ENCODE peak calls at places on chromosomes 4 and X, in eight cellular contexts. One of them, this sample, is unnamed.

GRCh38 chrX:44020693-44021092 is 47.5 kb upstream of the NDP start:
- DNase-seq in activated CD4-positive, alpha-beta T cell treated with anti-CD3 and anti-CD28 coated beads, Interleukin-2, amount 10 ng/mL, durations not matched to agents 7 days and 5 days: no peak
- DNase-seq in WERI-Rb-1: no peak
- DNase-seq in astrocyte of the cerebellum: no peak
- DNase-seq in cardiac fibroblast: no peak
- DNase-seq in lung microvascular endothelial cell: no peak
- DNase-seq in activated T-cell treated with anti-CD3 and anti-CD28 coated beads for 1 hour: no peak
- DNase-seq in left colon: no peak
- DNase-seq in this sample: no peak

GRCh38 chr4:122665148-122665547 is 44.3 kb upstream of the IL21 start:
- DNase-seq in activated CD4-positive, alpha-beta T cell treated with anti-CD3 and anti-CD28 coated beads, Interleukin-2, amount 10 ng/mL, durations not matched to agents 7 days and 5 days: no peak
- DNase-seq in WERI-Rb-1: no peak
- DNase-seq in astrocyte of the cerebellum: no peak
- DNase-seq in cardiac fibroblast: peak
- DNase-seq in lung microvascular endothelial cell: no peak
- DNase-seq in activated T-cell treated with anti-CD3 and anti-CD28 coated beads for 1 hour: no peak
- DNase-seq in left colon: no peak
- DNase-seq in this sample: no peak

GRCh38 chrX:130994671-130995070 is 63.5 kb upstream of the ARHGAP36 start:
- DNase-seq in activated CD4-positive, alpha-beta T cell treated with anti-CD3 and anti-CD28 coated beads, Interleukin-2, amount 10 ng/mL, durations not matched to agents 7 days and 5 days: peak
- DNase-seq in WERI-Rb-1: peak
- DNase-seq in astrocyte of the cerebellum: no peak
- DNase-seq in cardiac fibroblast: peak
- DNase-seq in lung microvascular endothelial cell: peak
- DNase-seq in activated T-cell treated with anti-CD3 and anti-CD28 coated beads for 1 hour: no peak
- DNase-seq in left colon: peak
- DNase-seq in this sample: no peak

GRCh38 chr4:138267835-138268234 is 25.7 kb upstream of the SLC7A11 start:
- DNase-seq in activated CD4-positive, alpha-beta T cell treated with anti-CD3 and anti-CD28 coated beads, Interleukin-2, amount 10 ng/mL, durations not matched to agents 7 days and 5 days: no peak
- DNase-seq in WERI-Rb-1: no peak
- DNase-seq in astrocyte of the cerebellum: no peak
- DNase-seq in cardiac fibroblast: no peak
- DNase-seq in lung microvascular endothelial cell: no peak
- DNase-seq in activated T-cell treated with anti-CD3 and anti-CD28 coated beads for 1 hour: no peak
- DNase-seq in left colon: no peak
- DNase-seq in this sample: no peak

GRCh38 chr4:81565137-81565870 is 93.6 kb upstream of the RASGEF1B start:
- DNase-seq in activated CD4-positive, alpha-beta T cell treated with anti-CD3 and anti-CD28 coated beads, Interleukin-2, amount 10 ng/mL, durations not matched to agents 7 days and 5 days: no peak
- DNase-seq in WERI-Rb-1: no peak
- DNase-seq in astrocyte of the cerebellum: no peak
- DNase-seq in cardiac fibroblast: peak
- DNase-seq in lung microvascular endothelial cell: no peak
- DNase-seq in activated T-cell treated with anti-CD3 and anti-CD28 coated beads for 1 hour: no peak
- DNase-seq in left colon: peak
- DNase-seq in this sample: no peak

GRCh38 chr4:4866124-4866832 is 6.8 kb downstream of the MSX1 start:
- DNase-seq in activated CD4-positive, alpha-beta T cell treated with anti-CD3 and anti-CD28 coated beads, Interleukin-2, amount 10 ng/mL, durations not matched to agents 7 days and 5 days: no peak
- DNase-seq in WERI-Rb-1: peak
- DNase-seq in astrocyte of the cerebellum: no peak
- DNase-seq in cardiac fibroblast: no peak
- DNase-seq in lung microvascular endothelial cell: no peak
- DNase-seq in activated T-cell treated with anti-CD3 and anti-CD28 coated beads for 1 hour: no peak
- DNase-seq in left colon: no peak
- DNase-seq in this sample: no peak

GRCh38 chrX:19595036-19595435 is 79.7 kb upstream of the MAP3K15 start:
- DNase-seq in activated CD4-positive, alpha-beta T cell treated with anti-CD3 and anti-CD28 coated beads, Interleukin-2, amount 10 ng/mL, durations not matched to agents 7 days and 5 days: no peak
- DNase-seq in WERI-Rb-1: no peak
- DNase-seq in astrocyte of the cerebellum: no peak
- DNase-seq in cardiac fibroblast: peak
- DNase-seq in lung microvascular endothelial cell: no peak
- DNase-seq in activated T-cell treated with anti-CD3 and anti-CD28 coated beads for 1 hour: no peak
- DNase-seq in left colon: no peak
- DNase-seq in this sample: no peak

GRCh38 chr4:79848329-79848728 is 224.7 kb downstream of the ANTXR2 start:
- DNase-seq in activated CD4-positive, alpha-beta T cell treated with anti-CD3 and anti-CD28 coated beads, Interleukin-2, amount 10 ng/mL, durations not matched to agents 7 days and 5 days: no peak
- DNase-seq in WERI-Rb-1: no peak
- DNase-seq in astrocyte of the cerebellum: no peak
- DNase-seq in cardiac fibroblast: no peak
- DNase-seq in lung microvascular endothelial cell: no peak
- DNase-seq in activated T-cell treated with anti-CD3 and anti-CD28 coated beads for 1 hour: no peak
- DNase-seq in left colon: no peak
- DNase-seq in this sample: no peak

GRCh38 chr4:169050308-169050707 is 40.3 kb upstream of the CBR4 start:
- DNase-seq in activated CD4-positive, alpha-beta T cell treated with anti-CD3 and anti-CD28 coated beads, Interleukin-2, amount 10 ng/mL, durations not matched to agents 7 days and 5 days: no peak
- DNase-seq in WERI-Rb-1: no peak
- DNase-seq in astrocyte of the cerebellum: no peak
- DNase-seq in cardiac fibroblast: peak
- DNase-seq in lung microvascular endothelial cell: peak
- DNase-seq in activated T-cell treated with anti-CD3 and anti-CD28 coated beads for 1 hour: no peak
- DNase-seq in left colon: no peak
- DNase-seq in this sample: no peak

GRCh38 chr4:110950721-110951120 is 327.8 kb upstream of the PITX2 start:
- DNase-seq in activated CD4-positive, alpha-beta T cell treated with anti-CD3 and anti-CD28 coated beads, Interleukin-2, amount 10 ng/mL, durations not matched to agents 7 days and 5 days: no peak
- DNase-seq in WERI-Rb-1: no peak
- DNase-seq in astrocyte of the cerebellum: no peak
- DNase-seq in cardiac fibroblast: no peak
- DNase-seq in lung microvascular endothelial cell: no peak
- DNase-seq in activated T-cell treated with anti-CD3 and anti-CD28 coated beads for 1 hour: no peak
- DNase-seq in left colon: no peak
- DNase-seq in this sample: no peak

GRCh38 chr4:183390374-183390773 is 54.1 kb upstream of the CDKN2AIP start:
- DNase-seq in activated CD4-positive, alpha-beta T cell treated with anti-CD3 and anti-CD28 coated beads, Interleukin-2, amount 10 ng/mL, durations not matched to agents 7 days and 5 days: no peak
- DNase-seq in WERI-Rb-1: no peak
- DNase-seq in astrocyte of the cerebellum: no peak
- DNase-seq in cardiac fibroblast: no peak
- DNase-seq in lung microvascular endothelial cell: no peak
- DNase-seq in activated T-cell treated with anti-CD3 and anti-CD28 coated beads for 1 hour: no peak
- DNase-seq in left colon: no peak
- DNase-seq in this sample: no peak

GRCh38 chrX:42678133-42678532 is 99.8 kb downstream of the PPP1R2C start:
- DNase-seq in activated CD4-positive, alpha-beta T cell treated with anti-CD3 and anti-CD28 coated beads, Interleukin-2, amount 10 ng/mL, durations not matched to agents 7 days and 5 days: no peak
- DNase-seq in WERI-Rb-1: peak
- DNase-seq in astrocyte of the cerebellum: no peak
- DNase-seq in cardiac fibroblast: peak
- DNase-seq in lung microvascular endothelial cell: no peak
- DNase-seq in activated T-cell treated with anti-CD3 and anti-CD28 coated beads for 1 hour: no peak
- DNase-seq in left colon: no peak
- DNase-seq in this sample: no peak

GRCh38 chr4:22245294-22245693 is 270.6 kb downstream of the ADGRA3 start:
- DNase-seq in activated CD4-positive, alpha-beta T cell treated with anti-CD3 and anti-CD28 coated beads, Interleukin-2, amount 10 ng/mL, durations not matched to agents 7 days and 5 days: no peak
- DNase-seq in WERI-Rb-1: no peak
- DNase-seq in astrocyte of the cerebellum: no peak
- DNase-seq in cardiac fibroblast: no peak
- DNase-seq in lung microvascular endothelial cell: no peak
- DNase-seq in activated T-cell treated with anti-CD3 and anti-CD28 coated beads for 1 hour: no peak
- DNase-seq in left colon: no peak
- DNase-seq in this sample: no peak

GRCh38 chrX:13064599-13065143 is 20.3 kb upstream of the FAM9C start:
- DNase-seq in activated CD4-positive, alpha-beta T cell treated with anti-CD3 and anti-CD28 coated beads, Interleukin-2, amount 10 ng/mL, durations not matched to agents 7 days and 5 days: no peak
- DNase-seq in WERI-Rb-1: no peak
- DNase-seq in astrocyte of the cerebellum: peak
- DNase-seq in cardiac fibroblast: peak
- DNase-seq in lung microvascular endothelial cell: no peak
- DNase-seq in activated T-cell treated with anti-CD3 and anti-CD28 coated beads for 1 hour: no peak
- DNase-seq in left colon: no peak
- DNase-seq in this sample: no peak

GRCh38 chr4:53558061-53558801 is 33.1 kb downstream of the LNX1 start:
- DNase-seq in activated CD4-positive, alpha-beta T cell treated with anti-CD3 and anti-CD28 coated beads, Interleukin-2, amount 10 ng/mL, durations not matched to agents 7 days and 5 days: no peak
- DNase-seq in WERI-Rb-1: peak
- DNase-seq in astrocyte of the cerebellum: no peak
- DNase-seq in cardiac fibroblast: peak
- DNase-seq in lung microvascular endothelial cell: peak
- DNase-seq in activated T-cell treated with anti-CD3 and anti-CD28 coated beads for 1 hour: no peak
- DNase-seq in left colon: no peak
- DNase-seq in this sample: no peak

GRCh38 chrX:12021708-12022107 is 116.6 kb upstream of the FRMPD4 start:
- DNase-seq in activated CD4-positive, alpha-beta T cell treated with anti-CD3 and anti-CD28 coated beads, Interleukin-2, amount 10 ng/mL, durations not matched to agents 7 days and 5 days: no peak
- DNase-seq in WERI-Rb-1: no peak
- DNase-seq in astrocyte of the cerebellum: no peak
- DNase-seq in cardiac fibroblast: peak
- DNase-seq in lung microvascular endothelial cell: no peak
- DNase-seq in activated T-cell treated with anti-CD3 and anti-CD28 coated beads for 1 hour: no peak
- DNase-seq in left colon: no peak
- DNase-seq in this sample: no peak

GRCh38 chr4:38152305-38152704 is 192.1 kb downstream of the PTTG2 start:
- DNase-seq in activated CD4-positive, alpha-beta T cell treated with anti-CD3 and anti-CD28 coated beads, Interleukin-2, amount 10 ng/mL, durations not matched to agents 7 days and 5 days: no peak
- DNase-seq in WERI-Rb-1: no peak
- DNase-seq in astrocyte of the cerebellum: no peak
- DNase-seq in cardiac fibroblast: no peak
- DNase-seq in lung microvascular endothelial cell: no peak
- DNase-seq in activated T-cell treated with anti-CD3 and anti-CD28 coated beads for 1 hour: no peak
- DNase-seq in left colon: no peak
- DNase-seq in this sample: no peak

GRCh38 chrX:114037515-114037914 is 546.4 kb upstream of the HTR2C start:
- DNase-seq in activated CD4-positive, alpha-beta T cell treated with anti-CD3 and anti-CD28 coated beads, Interleukin-2, amount 10 ng/mL, durations not matched to agents 7 days and 5 days: no peak
- DNase-seq in WERI-Rb-1: no peak
- DNase-seq in astrocyte of the cerebellum: no peak
- DNase-seq in cardiac fibroblast: no peak
- DNase-seq in lung microvascular endothelial cell: no peak
- DNase-seq in activated T-cell treated with anti-CD3 and anti-CD28 coated beads for 1 hour: no peak
- DNase-seq in left colon: no peak
- DNase-seq in this sample: no peak

GRCh38 chr4:3022112-3022511 is 52.2 kb downstream of the HTT-AS start:
- DNase-seq in activated CD4-positive, alpha-beta T cell treated with anti-CD3 and anti-CD28 coated beads, Interleukin-2, amount 10 ng/mL, durations not matched to agents 7 days and 5 days: no peak
- DNase-seq in WERI-Rb-1: no peak
- DNase-seq in astrocyte of the cerebellum: no peak
- DNase-seq in cardiac fibroblast: no peak
- DNase-seq in lung microvascular endothelial cell: no peak
- DNase-seq in activated T-cell treated with anti-CD3 and anti-CD28 coated beads for 1 hour: no peak
- DNase-seq in left colon: no peak
- DNase-seq in this sample: no peak

GRCh38 chrX:43140546-43140945 is 362.6 kb upstream of the PPP1R2C start:
- DNase-seq in activated CD4-positive, alpha-beta T cell treated with anti-CD3 and anti-CD28 coated beads, Interleukin-2, amount 10 ng/mL, durations not matched to agents 7 days and 5 days: no peak
- DNase-seq in WERI-Rb-1: no peak
- DNase-seq in astrocyte of the cerebellum: no peak
- DNase-seq in cardiac fibroblast: no peak
- DNase-seq in lung microvascular endothelial cell: no peak
- DNase-seq in activated T-cell treated with anti-CD3 and anti-CD28 coated beads for 1 hour: no peak
- DNase-seq in left colon: no peak
- DNase-seq in this sample: no peak

GRCh38 chr4:7735395-7735794 is 204.3 kb downstream of the AFAP1 start:
- DNase-seq in activated CD4-positive, alpha-beta T cell treated with anti-CD3 and anti-CD28 coated beads, Interleukin-2, amount 10 ng/mL, durations not matched to agents 7 days and 5 days: no peak
- DNase-seq in WERI-Rb-1: no peak
- DNase-seq in astrocyte of the cerebellum: no peak
- DNase-seq in cardiac fibroblast: no peak
- DNase-seq in lung microvascular endothelial cell: no peak
- DNase-seq in activated T-cell treated with anti-CD3 and anti-CD28 coated beads for 1 hour: no peak
- DNase-seq in left colon: no peak
- DNase-seq in this sample: no peak

GRCh38 chr4:80989921-80990544 is 40.5 kb upstream of the BMP3 start:
- DNase-seq in activated CD4-positive, alpha-beta T cell treated with anti-CD3 and anti-CD28 coated beads, Interleukin-2, amount 10 ng/mL, durations not matched to agents 7 days and 5 days: peak
- DNase-seq in WERI-Rb-1: peak
- DNase-seq in astrocyte of the cerebellum: peak
- DNase-seq in cardiac fibroblast: peak
- DNase-seq in lung microvascular endothelial cell: peak
- DNase-seq in activated T-cell treated with anti-CD3 and anti-CD28 coated beads for 1 hour: no peak
- DNase-seq in left colon: no peak
- DNase-seq in this sample: peak

GRCh38 chrX:130878350-130879341 is 24.4 kb downstream of the ENOX2 start:
- DNase-seq in activated CD4-positive, alpha-beta T cell treated with anti-CD3 and anti-CD28 coated beads, Interleukin-2, amount 10 ng/mL, durations not matched to agents 7 days and 5 days: no peak
- DNase-seq in WERI-Rb-1: no peak
- DNase-seq in astrocyte of the cerebellum: peak
- DNase-seq in cardiac fibroblast: peak
- DNase-seq in lung microvascular endothelial cell: peak
- DNase-seq in activated T-cell treated with anti-CD3 and anti-CD28 coated beads for 1 hour: no peak
- DNase-seq in left colon: no peak
- DNase-seq in this sample: no peak